ENCODE peak calls at places on chromosomes 13 and 19, in ten cellular contexts. One of them, this sample, is unnamed.

GRCh38 chr13:43273362-43273761 is 250.0 kb downstream of the DNAJC15 start:
- DNase-seq in stimulated activated CD4-positive, alpha-beta T cell treated with anti-CD3 and anti-CD28 coated beads, Interleukin-2, amount 100 ng/mL, for 24 hours: no peak
- DNase-seq in GOT3: no peak
- DNase-seq in HT1080: peak
- DNase-seq in Caco-2: no peak
- DNase-seq in AG04450: no peak
- DNase-seq in NCI-H526: no peak
- DNase-seq in HS-5: no peak
- DNase-seq in activated gamma-delta T cell treated with Interleukin-2 at 50 U/mL for 16 hours: no peak
- DNase-seq in NCI-H187: no peak
- DNase-seq in this sample: no peak

GRCh38 chr13:29693297-29693945 is 97.9 kb upstream of the SLC7A1 start:
- DNase-seq in stimulated activated CD4-positive, alpha-beta T cell treated with anti-CD3 and anti-CD28 coated beads, Interleukin-2, amount 100 ng/mL, for 24 hours: no peak
- DNase-seq in GOT3: no peak
- DNase-seq in HT1080: no peak
- DNase-seq in Caco-2: no peak
- DNase-seq in AG04450: no peak
- DNase-seq in NCI-H526: no peak
- DNase-seq in HS-5: no peak
- DNase-seq in activated gamma-delta T cell treated with Interleukin-2 at 50 U/mL for 16 hours: no peak
- DNase-seq in NCI-H187: no peak
- DNase-seq in this sample: no peak

GRCh38 chr13:78012046-78012445 is 93.4 kb upstream of the EDNRB start:
- DNase-seq in stimulated activated CD4-positive, alpha-beta T cell treated with anti-CD3 and anti-CD28 coated beads, Interleukin-2, amount 100 ng/mL, for 24 hours: no peak
- DNase-seq in GOT3: no peak
- DNase-seq in HT1080: no peak
- DNase-seq in Caco-2: no peak
- DNase-seq in AG04450: no peak
- DNase-seq in NCI-H526: no peak
- DNase-seq in HS-5: no peak
- DNase-seq in activated gamma-delta T cell treated with Interleukin-2 at 50 U/mL for 16 hours: no peak
- DNase-seq in NCI-H187: no peak
- DNase-seq in this sample: no peak

GRCh38 chr19:53507523-53508442 is 30.2 kb upstream of the ZNF331 start:
- DNase-seq in stimulated activated CD4-positive, alpha-beta T cell treated with anti-CD3 and anti-CD28 coated beads, Interleukin-2, amount 100 ng/mL, for 24 hours: no peak
- DNase-seq in GOT3: no peak
- DNase-seq in HT1080: no peak
- DNase-seq in Caco-2: no peak
- DNase-seq in AG04450: no peak
- DNase-seq in NCI-H526: peak
- DNase-seq in HS-5: no peak
- DNase-seq in activated gamma-delta T cell treated with Interleukin-2 at 50 U/mL for 16 hours: no peak
- DNase-seq in NCI-H187: no peak
- DNase-seq in this sample: no peak

GRCh38 chr13:42747399-42747873 is 33.9 kb upstream of the FAM216B start:
- DNase-seq in stimulated activated CD4-positive, alpha-beta T cell treated with anti-CD3 and anti-CD28 coated beads, Interleukin-2, amount 100 ng/mL, for 24 hours: no peak
- DNase-seq in GOT3: peak
- DNase-seq in HT1080: peak
- DNase-seq in Caco-2: no peak
- DNase-seq in AG04450: peak
- DNase-seq in NCI-H526: no peak
- DNase-seq in HS-5: peak
- DNase-seq in activated gamma-delta T cell treated with Interleukin-2 at 50 U/mL for 16 hours: no peak
- DNase-seq in NCI-H187: no peak
- DNase-seq in this sample: no peak

GRCh38 chr19:34172661-34173144 is 399 bp downstream of the LSM14A start:
- DNase-seq in stimulated activated CD4-positive, alpha-beta T cell treated with anti-CD3 and anti-CD28 coated beads, Interleukin-2, amount 100 ng/mL, for 24 hours: peak
- DNase-seq in GOT3: no peak
- DNase-seq in HT1080: no peak
- DNase-seq in Caco-2: no peak
- DNase-seq in AG04450: no peak
- DNase-seq in NCI-H526: no peak
- DNase-seq in HS-5: peak
- DNase-seq in activated gamma-delta T cell treated with Interleukin-2 at 50 U/mL for 16 hours: peak
- DNase-seq in NCI-H187: peak
- DNase-seq in this sample: no peak

GRCh38 chr13:32390484-32390883 is 37.4 kb downstream of the N4BP2L1 start:
- DNase-seq in stimulated activated CD4-positive, alpha-beta T cell treated with anti-CD3 and anti-CD28 coated beads, Interleukin-2, amount 100 ng/mL, for 24 hours: no peak
- DNase-seq in GOT3: no peak
- DNase-seq in HT1080: no peak
- DNase-seq in Caco-2: no peak
- DNase-seq in AG04450: no peak
- DNase-seq in NCI-H526: no peak
- DNase-seq in HS-5: no peak
- DNase-seq in activated gamma-delta T cell treated with Interleukin-2 at 50 U/mL for 16 hours: no peak
- DNase-seq in NCI-H187: no peak
- DNase-seq in this sample: no peak

GRCh38 chr13:44165895-44166496 is 207.6 kb upstream of the SERP2 start:
- DNase-seq in stimulated activated CD4-positive, alpha-beta T cell treated with anti-CD3 and anti-CD28 coated beads, Interleukin-2, amount 100 ng/mL, for 24 hours: no peak
- DNase-seq in GOT3: no peak
- DNase-seq in HT1080: no peak
- DNase-seq in Caco-2: no peak
- DNase-seq in AG04450: no peak
- DNase-seq in NCI-H526: peak
- DNase-seq in HS-5: no peak
- DNase-seq in activated gamma-delta T cell treated with Interleukin-2 at 50 U/mL for 16 hours: no peak
- DNase-seq in NCI-H187: no peak
- DNase-seq in this sample: no peak

GRCh38 chr19:10514211-10515145 is 2.8 kb downstream of the S1PR5 start:
- DNase-seq in stimulated activated CD4-positive, alpha-beta T cell treated with anti-CD3 and anti-CD28 coated beads, Interleukin-2, amount 100 ng/mL, for 24 hours: peak
- DNase-seq in GOT3: no peak
- DNase-seq in HT1080: no peak
- DNase-seq in Caco-2: no peak
- DNase-seq in AG04450: no peak
- DNase-seq in NCI-H526: no peak
- DNase-seq in HS-5: no peak
- DNase-seq in activated gamma-delta T cell treated with Interleukin-2 at 50 U/mL for 16 hours: peak
- DNase-seq in NCI-H187: no peak
- DNase-seq in this sample: peak

GRCh38 chr19:47035127-47035494 is 13.3 kb downstream of the TMEM160 start:
- DNase-seq in stimulated activated CD4-positive, alpha-beta T cell treated with anti-CD3 and anti-CD28 coated beads, Interleukin-2, amount 100 ng/mL, for 24 hours: no peak
- DNase-seq in GOT3: no peak
- DNase-seq in HT1080: no peak
- DNase-seq in Caco-2: no peak
- DNase-seq in AG04450: no peak
- DNase-seq in NCI-H526: peak
- DNase-seq in HS-5: no peak
- DNase-seq in activated gamma-delta T cell treated with Interleukin-2 at 50 U/mL for 16 hours: no peak
- DNase-seq in NCI-H187: no peak
- DNase-seq in this sample: peak

GRCh38 chr19:29201849-29202248 is 11.1 kb downstream of the UQCRFS1 start:
- DNase-seq in stimulated activated CD4-positive, alpha-beta T cell treated with anti-CD3 and anti-CD28 coated beads, Interleukin-2, amount 100 ng/mL, for 24 hours: no peak
- DNase-seq in GOT3: no peak
- DNase-seq in HT1080: no peak
- DNase-seq in Caco-2: no peak
- DNase-seq in AG04450: no peak
- DNase-seq in NCI-H526: peak
- DNase-seq in HS-5: no peak
- DNase-seq in activated gamma-delta T cell treated with Interleukin-2 at 50 U/mL for 16 hours: no peak
- DNase-seq in NCI-H187: no peak
- DNase-seq in this sample: no peak

GRCh38 chr19:34277244-34277643 is 22.9 kb downstream of the GARRE1 start:
- DNase-seq in stimulated activated CD4-positive, alpha-beta T cell treated with anti-CD3 and anti-CD28 coated beads, Interleukin-2, amount 100 ng/mL, for 24 hours: no peak
- DNase-seq in GOT3: no peak
- DNase-seq in HT1080: no peak
- DNase-seq in Caco-2: no peak
- DNase-seq in AG04450: no peak
- DNase-seq in NCI-H526: no peak
- DNase-seq in HS-5: no peak
- DNase-seq in activated gamma-delta T cell treated with Interleukin-2 at 50 U/mL for 16 hours: no peak
- DNase-seq in NCI-H187: no peak
- DNase-seq in this sample: no peak

GRCh38 chr19:7907544-7907943 is 3.9 kb downstream of the MAP2K7 start:
- DNase-seq in stimulated activated CD4-positive, alpha-beta T cell treated with anti-CD3 and anti-CD28 coated beads, Interleukin-2, amount 100 ng/mL, for 24 hours: no peak
- DNase-seq in GOT3: no peak
- DNase-seq in HT1080: no peak
- DNase-seq in Caco-2: no peak
- DNase-seq in AG04450: no peak
- DNase-seq in NCI-H526: no peak
- DNase-seq in HS-5: no peak
- DNase-seq in activated gamma-delta T cell treated with Interleukin-2 at 50 U/mL for 16 hours: no peak
- DNase-seq in NCI-H187: no peak
- DNase-seq in this sample: no peak

GRCh38 chr13:110250258-110250891 is 56.6 kb downstream of the COL4A1 start:
- DNase-seq in stimulated activated CD4-positive, alpha-beta T cell treated with anti-CD3 and anti-CD28 coated beads, Interleukin-2, amount 100 ng/mL, for 24 hours: no peak
- DNase-seq in GOT3: no peak
- DNase-seq in HT1080: peak
- DNase-seq in Caco-2: no peak
- DNase-seq in AG04450: no peak
- DNase-seq in NCI-H526: no peak
- DNase-seq in HS-5: no peak
- DNase-seq in activated gamma-delta T cell treated with Interleukin-2 at 50 U/mL for 16 hours: no peak
- DNase-seq in NCI-H187: no peak
- DNase-seq in this sample: no peak

GRCh38 chr19:33291623-33292534 is 10.5 kb downstream of the CEBPA start:
- DNase-seq in stimulated activated CD4-positive, alpha-beta T cell treated with anti-CD3 and anti-CD28 coated beads, Interleukin-2, amount 100 ng/mL, for 24 hours: no peak
- DNase-seq in GOT3: no peak
- DNase-seq in HT1080: no peak
- DNase-seq in Caco-2: peak
- DNase-seq in AG04450: no peak
- DNase-seq in NCI-H526: no peak
- DNase-seq in HS-5: no peak
- DNase-seq in activated gamma-delta T cell treated with Interleukin-2 at 50 U/mL for 16 hours: no peak
- DNase-seq in NCI-H187: no peak
- DNase-seq in this sample: no peak

GRCh38 chr13:31982540-31982939 is 49.0 kb upstream of the FRY start:
- DNase-seq in stimulated activated CD4-positive, alpha-beta T cell treated with anti-CD3 and anti-CD28 coated beads, Interleukin-2, amount 100 ng/mL, for 24 hours: no peak
- DNase-seq in GOT3: no peak
- DNase-seq in HT1080: peak
- DNase-seq in Caco-2: no peak
- DNase-seq in AG04450: peak
- DNase-seq in NCI-H526: no peak
- DNase-seq in HS-5: peak
- DNase-seq in activated gamma-delta T cell treated with Interleukin-2 at 50 U/mL for 16 hours: no peak
- DNase-seq in NCI-H187: no peak
- DNase-seq in this sample: no peak

GRCh38 chr19:3457531-3458228 is 22.6 kb downstream of the SMIM24 start:
- DNase-seq in stimulated activated CD4-positive, alpha-beta T cell treated with anti-CD3 and anti-CD28 coated beads, Interleukin-2, amount 100 ng/mL, for 24 hours: no peak
- DNase-seq in GOT3: no peak
- DNase-seq in HT1080: no peak
- DNase-seq in Caco-2: no peak
- DNase-seq in AG04450: no peak
- DNase-seq in NCI-H526: no peak
- DNase-seq in HS-5: no peak
- DNase-seq in activated gamma-delta T cell treated with Interleukin-2 at 50 U/mL for 16 hours: no peak
- DNase-seq in NCI-H187: no peak
- DNase-seq in this sample: no peak

GRCh38 chr19:54530866-54531265 is 28.2 kb downstream of the LAIR2 start:
- DNase-seq in stimulated activated CD4-positive, alpha-beta T cell treated with anti-CD3 and anti-CD28 coated beads, Interleukin-2, amount 100 ng/mL, for 24 hours: no peak
- DNase-seq in GOT3: no peak
- DNase-seq in HT1080: no peak
- DNase-seq in Caco-2: no peak
- DNase-seq in AG04450: no peak
- DNase-seq in NCI-H526: no peak
- DNase-seq in HS-5: no peak
- DNase-seq in activated gamma-delta T cell treated with Interleukin-2 at 50 U/mL for 16 hours: no peak
- DNase-seq in NCI-H187: no peak
- DNase-seq in this sample: no peak

GRCh38 chr13:92827503-92827902 is 399.1 kb upstream of the GPC6 start:
- DNase-seq in stimulated activated CD4-positive, alpha-beta T cell treated with anti-CD3 and anti-CD28 coated beads, Interleukin-2, amount 100 ng/mL, for 24 hours: no peak
- DNase-seq in GOT3: no peak
- DNase-seq in HT1080: no peak
- DNase-seq in Caco-2: no peak
- DNase-seq in AG04450: no peak
- DNase-seq in NCI-H526: no peak
- DNase-seq in HS-5: no peak
- DNase-seq in activated gamma-delta T cell treated with Interleukin-2 at 50 U/mL for 16 hours: no peak
- DNase-seq in NCI-H187: no peak
- DNase-seq in this sample: no peak

GRCh38 chr13:18944501-18945068 is 237.0 kb downstream of the TUBA3C start:
- DNase-seq in stimulated activated CD4-positive, alpha-beta T cell treated with anti-CD3 and anti-CD28 coated beads, Interleukin-2, amount 100 ng/mL, for 24 hours: no peak
- DNase-seq in GOT3: no peak
- DNase-seq in HT1080: no peak
- DNase-seq in Caco-2: no peak
- DNase-seq in AG04450: no peak
- DNase-seq in NCI-H526: no peak
- DNase-seq in HS-5: no peak
- DNase-seq in activated gamma-delta T cell treated with Interleukin-2 at 50 U/mL for 16 hours: no peak
- DNase-seq in NCI-H187: no peak
- DNase-seq in this sample: no peak

GRCh38 chr19:28878862-28879566 is 333.9 kb downstream of the UQCRFS1 start:
- DNase-seq in stimulated activated CD4-positive, alpha-beta T cell treated with anti-CD3 and anti-CD28 coated beads, Interleukin-2, amount 100 ng/mL, for 24 hours: peak
- DNase-seq in GOT3: no peak
- DNase-seq in HT1080: no peak
- DNase-seq in Caco-2: peak
- DNase-seq in AG04450: peak
- DNase-seq in NCI-H526: peak
- DNase-seq in HS-5: peak
- DNase-seq in activated gamma-delta T cell treated with Interleukin-2 at 50 U/mL for 16 hours: peak
- DNase-seq in NCI-H187: peak
- DNase-seq in this sample: peak

GRCh38 chr13:109678459-109678858 is 107.9 kb downstream of the IRS2 start:
- DNase-seq in stimulated activated CD4-positive, alpha-beta T cell treated with anti-CD3 and anti-CD28 coated beads, Interleukin-2, amount 100 ng/mL, for 24 hours: no peak
- DNase-seq in GOT3: no peak
- DNase-seq in HT1080: no peak
- DNase-seq in Caco-2: no peak
- DNase-seq in AG04450: no peak
- DNase-seq in NCI-H526: no peak
- DNase-seq in HS-5: no peak
- DNase-seq in activated gamma-delta T cell treated with Interleukin-2 at 50 U/mL for 16 hours: no peak
- DNase-seq in NCI-H187: no peak
- DNase-seq in this sample: no peak

GRCh38 chr19:17522988-17523872 is 11.8 kb downstream of the PGLS start:
- DNase-seq in stimulated activated CD4-positive, alpha-beta T cell treated with anti-CD3 and anti-CD28 coated beads, Interleukin-2, amount 100 ng/mL, for 24 hours: peak
- DNase-seq in GOT3: no peak
- DNase-seq in HT1080: no peak
- DNase-seq in Caco-2: no peak
- DNase-seq in AG04450: no peak
- DNase-seq in NCI-H526: no peak
- DNase-seq in HS-5: no peak
- DNase-seq in activated gamma-delta T cell treated with Interleukin-2 at 50 U/mL for 16 hours: peak
- DNase-seq in NCI-H187: no peak
- DNase-seq in this sample: peak

GRCh38 chr19:52453324-52454094 is at the start of gene ZNF578:
- DNase-seq in stimulated activated CD4-positive, alpha-beta T cell treated with anti-CD3 and anti-CD28 coated beads, Interleukin-2, amount 100 ng/mL, for 24 hours: peak
- DNase-seq in GOT3: no peak
- DNase-seq in HT1080: peak
- DNase-seq in Caco-2: no peak
- DNase-seq in AG04450: peak
- DNase-seq in NCI-H526: no peak
- DNase-seq in HS-5: no peak
- DNase-seq in activated gamma-delta T cell treated with Interleukin-2 at 50 U/mL for 16 hours: peak
- DNase-seq in NCI-H187: no peak
- DNase-seq in this sample: peak

GRCh38 chr19:53789708-53790678 is 34.1 kb downstream of the NLRP12 start:
- DNase-seq in stimulated activated CD4-positive, alpha-beta T cell treated with anti-CD3 and anti-CD28 coated beads, Interleukin-2, amount 100 ng/mL, for 24 hours: no peak
- DNase-seq in GOT3: no peak
- DNase-seq in HT1080: no peak
- DNase-seq in Caco-2: peak
- DNase-seq in AG04450: no peak
- DNase-seq in NCI-H526: no peak
- DNase-seq in HS-5: no peak
- DNase-seq in activated gamma-delta T cell treated with Interleukin-2 at 50 U/mL for 16 hours: no peak
- DNase-seq in NCI-H187: no peak
- DNase-seq in this sample: no peak

GRCh38 chr19:33133438-33134031 is 1.6 kb downstream of the WDR88 start:
- DNase-seq in stimulated activated CD4-positive, alpha-beta T cell treated with anti-CD3 and anti-CD28 coated beads, Interleukin-2, amount 100 ng/mL, for 24 hours: no peak
- DNase-seq in GOT3: no peak
- DNase-seq in HT1080: no peak
- DNase-seq in Caco-2: no peak
- DNase-seq in AG04450: no peak
- DNase-seq in NCI-H526: no peak
- DNase-seq in HS-5: no peak
- DNase-seq in activated gamma-delta T cell treated with Interleukin-2 at 50 U/mL for 16 hours: no peak
- DNase-seq in NCI-H187: no peak
- DNase-seq in this sample: no peak

GRCh38 chr19:55210120-55210493 is 806 bp upstream of the PTPRH start:
- DNase-seq in stimulated activated CD4-positive, alpha-beta T cell treated with anti-CD3 and anti-CD28 coated beads, Interleukin-2, amount 100 ng/mL, for 24 hours: no peak
- DNase-seq in GOT3: no peak
- DNase-seq in HT1080: peak
- DNase-seq in Caco-2: no peak
- DNase-seq in AG04450: peak
- DNase-seq in NCI-H526: no peak
- DNase-seq in HS-5: peak
- DNase-seq in activated gamma-delta T cell treated with Interleukin-2 at 50 U/mL for 16 hours: no peak
- DNase-seq in NCI-H187: no peak
- DNase-seq in this sample: no peak

GRCh38 chr13:48770372-48770771 is 116.6 kb downstream of the CYSLTR2 start:
- DNase-seq in stimulated activated CD4-positive, alpha-beta T cell treated with anti-CD3 and anti-CD28 coated beads, Interleukin-2, amount 100 ng/mL, for 24 hours: no peak
- DNase-seq in GOT3: no peak
- DNase-seq in HT1080: no peak
- DNase-seq in Caco-2: no peak
- DNase-seq in AG04450: no peak
- DNase-seq in NCI-H526: no peak
- DNase-seq in HS-5: no peak
- DNase-seq in activated gamma-delta T cell treated with Interleukin-2 at 50 U/mL for 16 hours: no peak
- DNase-seq in NCI-H187: no peak
- DNase-seq in this sample: no peak